ENCODE peak calls at places on chromosomes 16 and 17, in seven cellular contexts. V is cardiac fibroblast; E is NCI-H1436; T is activated naive CD8-positive, alpha-beta T cell treated with anti-CD3 and anti-CD28 coated beads for 36 hours; C is stimulated activated CD8-positive, alpha-beta memory T cell treated with anti-CD3 and anti-CD28 coated beads, Interleukin-4, amount 100 ng/mL, for 24 hours; W is substantia nigra; B is germinal center. M is an unnamed sample.
A peak's percentile ranks its signal among the peaks of the same experiment; 100 is the strongest.

GRCh38 chr16:85202051-85202601 is 89.9 kb upstream of the CIBAR2 start:
- DNase-seq in V (no peak), E (no peak), T (no peak), C (no peak), W (no peak), B (no peak), M (no peak)

GRCh38 chr17:19513897-19514488 is 19.7 kb upstream of the SLC47A1 start:
- DNase-seq in V (peak; percentile 78), E (peak; percentile 72), T (peak; percentile 57), C (peak; percentile 37), W (no peak), B (peak; percentile 45), M (peak; percentile 47)

GRCh38 chr17:80491478-80492342 is 15.3 kb upstream of the NPTX1 start:
- DNase-seq in V (no peak), E (no peak), T (no peak), C (no peak), W (no peak), B (no peak), M (no peak)

GRCh38 chr16:87492721-87493554 is at the start of gene ZCCHC14:
- DNase-seq in V (peak; percentile 99), E (peak; percentile 99), T (peak; percentile 100), C (peak; percentile 100), W (peak; percentile 93), B (peak; percentile 99), M (peak; percentile 98)

GRCh38 chr16:86448306-86448705 is 62.0 kb upstream of the FOXF1 start:
- DNase-seq in V (no peak), E (no peak), T (no peak), C (no peak), W (no peak), B (no peak), M (no peak)

GRCh38 chr16:89289428-89290395 is 72.2 kb downstream of the ZNF778 start:
- DNase-seq in V (peak; percentile 73), E (peak; percentile 45), T (peak; percentile 72), C (peak; percentile 58), W (no peak), B (peak; percentile 92), M (peak; percentile 55)

GRCh38 chr17:4314179-4314578 is 50.4 kb upstream of the ANKFY1 start:
- DNase-seq in V (no peak), E (no peak), T (no peak), C (no peak), W (no peak), B (no peak), M (no peak)

GRCh38 chr17:36566081-36566480 is 21.4 kb downstream of the GGNBP2 start:
- DNase-seq in V (no peak), E (no peak), T (no peak), C (no peak), W (no peak), B (no peak), M (no peak)

GRCh38 chr17:55420776-55421178 is 858 bp downstream of the MMD start:
- DNase-seq in V (no peak), E (peak; percentile 22), T (peak; percentile 48), C (peak; percentile 24), W (no peak), B (peak; percentile 44), M (no peak)

GRCh38 chr17:31627960-31628359 is 231.1 kb downstream of the COPRS start:
- DNase-seq in V (peak; percentile 88), E (no peak), T (no peak), C (no peak), W (no peak), B (no peak), M (no peak)

GRCh38 chr17:44222112-44222869 is 2.8 kb upstream of the UBTF start:
- DNase-seq in V (peak; percentile 72), E (peak; percentile 75), T (peak; percentile 66), C (no peak), W (peak; percentile 75), B (peak; percentile 61), M (peak; percentile 47)

GRCh38 chr16:12480916-12481315 is 322.8 kb downstream of the CPPED1 start:
- DNase-seq in V (no peak), E (no peak), T (no peak), C (no peak), W (no peak), B (no peak), M (no peak)

GRCh38 chr16:86252596-86252995 is 257.7 kb upstream of the FOXF1 start:
- DNase-seq in V (peak; percentile 40), E (no peak), T (no peak), C (no peak), W (no peak), B (no peak), M (no peak)

GRCh38 chr17:6070280-6070894 is at the start of gene WSCD1:
- DNase-seq in V (no peak), E (no peak), T (peak; percentile 19), C (no peak), W (no peak), B (peak; percentile 12), M (no peak)

GRCh38 chr17:80153004-80153403 is 6.1 kb upstream of the EIF4A3 start:
- DNase-seq in V (no peak), E (no peak), T (no peak), C (no peak), W (no peak), B (no peak), M (no peak)

GRCh38 chr17:41530062-41531048 is 2.2 kb upstream of the KRT19 start:
- DNase-seq in V (peak; percentile 80), E (no peak), T (no peak), C (no peak), W (no peak), B (no peak), M (no peak)

GRCh38 chr17:58089111-58089510 is 5.9 kb downstream of the DYNLL2 start:
- DNase-seq in V (no peak), E (no peak), T (no peak), C (no peak), W (no peak), B (no peak), M (no peak)

GRCh38 chr17:39603304-39604016 is 4.3 kb downstream of the NEUROD2 start:
- DNase-seq in V (no peak), E (no peak), T (no peak), C (no peak), W (no peak), B (no peak), M (no peak)

GRCh38 chr17:44830359-44831269 is 527 bp upstream of the GJC1 start:
- DNase-seq in V (peak; percentile 47), E (peak; percentile 13), T (no peak), C (no peak), W (no peak), B (peak; percentile 18), M (no peak)

GRCh38 chr17:81550830-81551457 is 1.2 kb downstream of the FAAP100 start:
- DNase-seq in V (no peak), E (no peak), T (no peak), C (no peak), W (no peak), B (no peak), M (no peak)

GRCh38 chr16:26563018-26563417 is 503.7 kb upstream of the C16orf82 start:
- DNase-seq in V (no peak), E (no peak), T (no peak), C (no peak), W (no peak), B (no peak), M (no peak)

GRCh38 chr17:80352991-80353665 is 61.8 kb upstream of the ENDOV start:
- DNase-seq in V (no peak), E (no peak), T (no peak), C (no peak), W (no peak), B (no peak), M (no peak)

M was measured in activated T-helper 2 cell treated with anti-CD3 and anti-CD28 coated beads, Interferon-gamma antibody, Interleukin-2, Interleukin-4, amounts not matched to agents 10 μg/mL and 5 μg/mL and 100 μg/mL, durations not matched to agents 14 hours and 24 hours and 36 hours.